ENCODE peak calls at places on chromosome 10, in four cellular contexts. One of them, this sample, is unnamed.

GRCh38 chr10:42367532-42368230 is 270.7 kb downstream of the ZNF33B start:
- DNase-seq in cardiac fibroblast: peak
- DNase-seq in progenitor cell of endocrine pancreas: no peak
- DNase-seq in tibial artery: peak
- DNase-seq in this sample: no peak

GRCh38 chr10:49521062-49521461 is 17.9 kb downstream of the ERCC6 start:
- DNase-seq in cardiac fibroblast: no peak
- DNase-seq in progenitor cell of endocrine pancreas: no peak
- DNase-seq in tibial artery: no peak
- DNase-seq in this sample: no peak

GRCh38 chr10:69866688-69867461 is 65.2 kb downstream of the COL13A1 start:
- DNase-seq in cardiac fibroblast: peak
- DNase-seq in progenitor cell of endocrine pancreas: no peak
- DNase-seq in tibial artery: no peak
- DNase-seq in this sample: no peak

GRCh38 chr10:112208292-112208691 is 24.7 kb upstream of the GPAM start:
- DNase-seq in cardiac fibroblast: no peak
- DNase-seq in progenitor cell of endocrine pancreas: no peak
- DNase-seq in tibial artery: no peak
- DNase-seq in this sample: no peak

GRCh38 chr10:61900829-61901783 is at the start of gene ARID5B:
- DNase-seq in cardiac fibroblast: peak
- DNase-seq in progenitor cell of endocrine pancreas: no peak
- DNase-seq in tibial artery: no peak
- DNase-seq in this sample: peak

GRCh38 chr10:122265896-122266295 is 5.2 kb upstream of the BTBD16 start:
- DNase-seq in cardiac fibroblast: no peak
- DNase-seq in progenitor cell of endocrine pancreas: no peak
- DNase-seq in tibial artery: no peak
- DNase-seq in this sample: no peak

GRCh38 chr10:121616291-121616690 is 18.0 kb upstream of the FGFR2 start:
- DNase-seq in cardiac fibroblast: no peak
- DNase-seq in progenitor cell of endocrine pancreas: no peak
- DNase-seq in tibial artery: no peak
- DNase-seq in this sample: no peak

GRCh38 chr10:127243490-127244272 is 47.3 kb upstream of the INSYN2A start:
- DNase-seq in cardiac fibroblast: peak
- DNase-seq in progenitor cell of endocrine pancreas: peak
- DNase-seq in tibial artery: no peak
- DNase-seq in this sample: no peak

GRCh38 chr10:45354261-45354660 is 19.8 kb upstream of the ALOX5 start:
- DNase-seq in cardiac fibroblast: no peak
- DNase-seq in progenitor cell of endocrine pancreas: no peak
- DNase-seq in tibial artery: no peak
- DNase-seq in this sample: peak

GRCh38 chr10:79111427-79111826 is 42.7 kb downstream of the ZMIZ1 start:
- DNase-seq in cardiac fibroblast: peak
- DNase-seq in progenitor cell of endocrine pancreas: no peak
- DNase-seq in tibial artery: no peak
- DNase-seq in this sample: no peak

GRCh38 chr10:13074562-13075451 is 25.2 kb upstream of the OPTN start:
- DNase-seq in cardiac fibroblast: peak
- DNase-seq in progenitor cell of endocrine pancreas: peak
- DNase-seq in tibial artery: peak
- DNase-seq in this sample: no peak

GRCh38 chr10:58781873-58782488 is 269.3 kb downstream of the BICC1 start:
- DNase-seq in cardiac fibroblast: peak
- DNase-seq in progenitor cell of endocrine pancreas: no peak
- DNase-seq in tibial artery: no peak
- DNase-seq in this sample: no peak

GRCh38 chr10:70899096-70899495 is 10.7 kb upstream of the PCBD1 start:
- DNase-seq in cardiac fibroblast: no peak
- DNase-seq in progenitor cell of endocrine pancreas: no peak
- DNase-seq in tibial artery: no peak
- DNase-seq in this sample: no peak

GRCh38 chr10:5606864-5607263 is 59.5 kb downstream of the ASB13 start:
- DNase-seq in cardiac fibroblast: no peak
- DNase-seq in progenitor cell of endocrine pancreas: no peak
- DNase-seq in tibial artery: no peak
- DNase-seq in this sample: no peak

GRCh38 chr10:131983780-131984179 is 2.1 kb upstream of the BNIP3 start:
- DNase-seq in cardiac fibroblast: peak
- DNase-seq in progenitor cell of endocrine pancreas: no peak
- DNase-seq in tibial artery: no peak
- DNase-seq in this sample: no peak

GRCh38 chr10:77431209-77431611 is 206.4 kb downstream of the KCNMA1 start:
- DNase-seq in cardiac fibroblast: no peak
- DNase-seq in progenitor cell of endocrine pancreas: no peak
- DNase-seq in tibial artery: no peak
- DNase-seq in this sample: no peak

GRCh38 chr10:30765611-30766010 is 136.1 kb upstream of the LYZL2 start:
- DNase-seq in cardiac fibroblast: no peak
- DNase-seq in progenitor cell of endocrine pancreas: no peak
- DNase-seq in tibial artery: no peak
- DNase-seq in this sample: no peak

GRCh38 chr10:108132303-108132702 is 967.8 kb upstream of the SORCS1 start:
- DNase-seq in cardiac fibroblast: no peak
- DNase-seq in progenitor cell of endocrine pancreas: no peak
- DNase-seq in tibial artery: no peak
- DNase-seq in this sample: no peak

GRCh38 chr10:110364531-110364937 is 59.8 kb upstream of the SMNDC1 start:
- DNase-seq in cardiac fibroblast: no peak
- DNase-seq in progenitor cell of endocrine pancreas: no peak
- DNase-seq in tibial artery: peak
- DNase-seq in this sample: no peak

GRCh38 chr10:119253433-119254174 is 46.2 kb downstream of the GRK5 start:
- DNase-seq in cardiac fibroblast: peak
- DNase-seq in progenitor cell of endocrine pancreas: no peak
- DNase-seq in tibial artery: peak
- DNase-seq in this sample: no peak

GRCh38 chr10:10831085-10831484 is 186.6 kb upstream of the CELF2 start:
- DNase-seq in cardiac fibroblast: peak
- DNase-seq in progenitor cell of endocrine pancreas: no peak
- DNase-seq in tibial artery: peak
- DNase-seq in this sample: no peak

GRCh38 chr10:84375011-84375410 is 46.6 kb downstream of the CCSER2 start:
- DNase-seq in cardiac fibroblast: peak
- DNase-seq in progenitor cell of endocrine pancreas: peak
- DNase-seq in tibial artery: no peak
- DNase-seq in this sample: no peak

GRCh38 chr10:32995751-32996150 is 37.7 kb upstream of the ITGB1 start:
- DNase-seq in cardiac fibroblast: no peak
- DNase-seq in progenitor cell of endocrine pancreas: no peak
- DNase-seq in tibial artery: no peak
- DNase-seq in this sample: no peak

GRCh38 chr10:57599440-57599839 is 668.3 kb downstream of the IPMK start:
- DNase-seq in cardiac fibroblast: no peak
- DNase-seq in progenitor cell of endocrine pancreas: no peak
- DNase-seq in tibial artery: no peak
- DNase-seq in this sample: no peak

DNA sequence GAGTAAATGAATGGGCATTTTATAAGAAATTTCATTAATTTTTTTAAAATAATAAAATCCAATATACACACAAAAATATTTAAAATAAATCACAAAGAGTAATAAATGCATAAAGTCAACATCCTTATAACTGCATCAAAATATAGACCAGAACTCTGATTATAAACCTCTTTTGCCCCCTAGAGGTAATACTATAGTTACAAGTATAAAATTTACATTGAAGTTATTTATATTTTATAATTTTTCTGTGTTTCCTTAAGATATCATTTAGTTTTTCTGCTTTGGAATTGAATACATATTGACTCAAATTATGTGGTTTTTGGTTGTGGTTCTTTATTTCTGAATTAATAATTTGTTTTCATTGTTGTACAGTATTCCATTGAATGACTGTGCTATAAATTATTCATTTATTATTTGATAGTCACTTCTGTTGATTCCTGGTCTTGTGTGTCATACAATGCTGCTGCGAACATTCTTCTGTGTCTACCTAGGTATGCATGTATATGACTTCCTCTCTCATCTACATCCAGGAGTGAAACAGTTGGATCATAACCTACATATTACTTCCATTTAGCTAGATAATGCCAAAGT is 673.6 kb downstream of the IPMK start:
- DNase-seq in cardiac fibroblast: no peak
- DNase-seq in progenitor cell of endocrine pancreas: no peak
- DNase-seq in tibial artery: no peak
- DNase-seq in this sample: no peak
- TF ChIP-seq CTCF in cardiac fibroblast: peak
- TF ChIP-seq CTCF in progenitor cell of endocrine pancreas: peak
- TF ChIP-seq CTCF in tibial artery: no peak
- TF ChIP-seq CTCF in this sample: no peak

GRCh38 chr10:57716884-57717283 is 550.8 kb downstream of the IPMK start:
- DNase-seq in cardiac fibroblast: peak
- DNase-seq in progenitor cell of endocrine pancreas: no peak
- DNase-seq in tibial artery: no peak
- DNase-seq in this sample: no peak
- TF ChIP-seq CTCF in cardiac fibroblast: peak
- TF ChIP-seq CTCF in progenitor cell of endocrine pancreas: peak
- TF ChIP-seq CTCF in tibial artery: no peak
- TF ChIP-seq CTCF in this sample: no peak

GRCh38 chr10:133124357-133125211 is 35.4 kb upstream of the KNDC1 start:
- DNase-seq in cardiac fibroblast: peak
- DNase-seq in progenitor cell of endocrine pancreas: peak
- DNase-seq in tibial artery: peak
- DNase-seq in this sample: peak
- TF ChIP-seq CTCF in cardiac fibroblast: peak
- TF ChIP-seq CTCF in progenitor cell of endocrine pancreas: peak
- TF ChIP-seq CTCF in tibial artery: peak
- TF ChIP-seq CTCF in this sample: peak

DNA sequence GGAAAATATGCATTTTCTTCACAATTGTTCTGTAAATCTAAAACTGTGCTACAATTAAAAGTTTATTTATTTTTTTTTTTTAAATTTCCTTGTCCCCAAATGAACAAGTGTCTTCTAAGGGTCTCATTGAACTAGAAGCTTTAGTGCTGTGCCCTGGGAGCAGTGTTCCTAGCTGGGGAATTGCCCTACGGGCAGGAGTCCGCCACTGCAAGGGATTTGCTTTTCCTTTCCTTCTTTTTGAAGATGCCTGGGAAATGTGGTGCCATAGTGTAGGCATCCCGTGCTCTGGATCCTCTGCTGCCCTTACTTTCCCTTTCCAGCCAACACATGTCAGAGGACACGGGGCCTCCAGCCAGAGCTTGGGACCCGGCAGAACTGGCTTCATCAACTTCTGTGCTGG is 177.1 kb upstream of the CTBP2 start:
- DNase-seq in cardiac fibroblast: no peak
- DNase-seq in progenitor cell of endocrine pancreas: no peak
- DNase-seq in tibial artery: no peak
- DNase-seq in this sample: no peak
- TF ChIP-seq CTCF in cardiac fibroblast: peak
- TF ChIP-seq CTCF in progenitor cell of endocrine pancreas: no peak
- TF ChIP-seq CTCF in tibial artery: no peak
- TF ChIP-seq CTCF in this sample: no peak

GRCh38 chr10:21533577-21534475 is at the start of gene MLLT10:
- DNase-seq in cardiac fibroblast: peak
- DNase-seq in progenitor cell of endocrine pancreas: peak
- DNase-seq in tibial artery: peak
- DNase-seq in this sample: peak

GRCh38 chr10:21532694-21533576 is 1.1 kb upstream of the MLLT10 start:
- DNase-seq in cardiac fibroblast: no peak
- DNase-seq in progenitor cell of endocrine pancreas: no peak
- DNase-seq in tibial artery: peak
- DNase-seq in this sample: no peak

GRCh38 chr10:21535494-21535818 is 1.4 kb downstream of the MLLT10 start:
- DNase-seq in cardiac fibroblast: peak
- DNase-seq in progenitor cell of endocrine pancreas: no peak
- DNase-seq in tibial artery: no peak
- DNase-seq in this sample: no peak

GRCh38 chr10:21536874-21537273 is 2.8 kb downstream of the MLLT10 start:
- DNase-seq in cardiac fibroblast: no peak
- DNase-seq in progenitor cell of endocrine pancreas: no peak
- DNase-seq in tibial artery: no peak
- DNase-seq in this sample: no peak

GRCh38 chr10:21534611-21535493 is 820 bp downstream of the MLLT10 start:
- DNase-seq in cardiac fibroblast: peak
- DNase-seq in progenitor cell of endocrine pancreas: peak
- DNase-seq in tibial artery: peak
- DNase-seq in this sample: peak
- TF ChIP-seq CTCF in cardiac fibroblast: no peak
- TF ChIP-seq CTCF in progenitor cell of endocrine pancreas: no peak
- TF ChIP-seq CTCF in tibial artery: no peak
- TF ChIP-seq CTCF in this sample: no peak

DNA sequence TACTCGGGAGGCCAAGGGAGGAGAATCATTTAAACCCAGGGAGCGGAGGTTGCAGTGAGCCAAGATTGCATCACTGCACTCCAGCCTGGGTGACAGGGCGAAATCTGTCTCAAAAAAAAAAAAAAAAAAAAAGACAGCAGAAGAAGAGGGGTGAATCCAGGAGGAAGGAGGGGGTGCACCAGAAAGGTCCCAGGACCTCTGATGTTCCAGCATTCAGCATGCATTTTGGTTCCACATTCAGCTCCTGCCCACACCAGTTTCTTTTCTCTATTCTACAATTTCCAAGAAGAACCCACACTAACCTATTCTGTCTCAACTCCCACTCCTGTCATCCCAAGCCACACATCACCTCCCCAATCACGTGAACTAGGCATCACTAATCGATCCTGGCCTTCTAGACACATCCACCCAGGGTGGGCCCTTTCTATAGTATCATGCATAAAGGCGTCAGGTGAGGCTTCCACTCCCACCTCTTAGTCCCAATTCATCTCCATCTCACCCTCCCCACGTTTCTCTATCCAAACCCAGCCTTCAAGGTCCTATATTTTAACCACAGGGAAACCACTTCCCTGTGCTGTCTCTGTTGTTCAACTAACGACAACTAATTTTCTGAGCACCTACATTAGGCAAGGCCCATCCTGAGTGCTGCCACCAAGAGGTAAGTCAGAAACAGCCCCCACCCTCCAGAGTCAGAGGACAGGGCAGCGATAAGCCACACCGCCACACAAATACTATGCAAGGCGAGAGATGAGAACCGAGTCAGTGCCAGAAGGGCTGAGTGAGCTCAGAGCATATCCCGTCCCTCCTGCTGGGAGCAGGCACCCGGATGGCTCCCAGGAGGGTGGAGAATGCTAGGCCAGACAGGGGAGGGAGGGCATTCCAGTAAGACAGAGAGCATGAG is 2.2 kb downstream of the ANXA11 start:
- DNase-seq in cardiac fibroblast: peak
- DNase-seq in progenitor cell of endocrine pancreas: peak
- DNase-seq in tibial artery: peak
- DNase-seq in this sample: no peak
- TF ChIP-seq CTCF in cardiac fibroblast: peak
- TF ChIP-seq CTCF in progenitor cell of endocrine pancreas: no peak
- TF ChIP-seq CTCF in tibial artery: no peak
- TF ChIP-seq CTCF in this sample: no peak

DNA sequence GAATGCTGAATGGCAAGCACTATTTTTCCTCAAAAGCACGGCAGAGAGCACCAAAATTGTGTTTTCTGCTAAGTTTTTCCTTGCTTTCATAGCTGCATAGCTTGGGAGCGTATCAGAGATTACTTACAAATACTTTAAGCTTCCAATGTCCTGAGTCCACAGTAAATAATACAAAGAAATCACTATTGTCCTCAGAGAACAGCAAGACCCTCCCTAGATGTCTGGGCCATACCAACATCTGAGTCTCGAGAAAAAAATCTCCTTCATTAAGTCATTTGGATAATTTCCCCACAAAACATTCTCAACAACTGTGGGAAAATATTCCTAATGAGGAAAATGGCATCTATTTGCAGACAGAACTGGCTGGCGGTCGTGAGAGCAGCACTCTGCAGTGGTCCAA is 41.7 kb downstream of the SGMS1 start:
- DNase-seq in cardiac fibroblast: no peak
- DNase-seq in progenitor cell of endocrine pancreas: no peak
- DNase-seq in tibial artery: no peak
- DNase-seq in this sample: no peak
- TF ChIP-seq CTCF in cardiac fibroblast: no peak
- TF ChIP-seq CTCF in progenitor cell of endocrine pancreas: no peak
- TF ChIP-seq CTCF in tibial artery: no peak
- TF ChIP-seq CTCF in this sample: no peak

This sample was measured in CD14-positive monocyte.